ENCODE peak calls at places on chromosomes 2 and 18, in seven cellular contexts. One of them, this sample, is unnamed.

GRCh38 chr2:155223781-155224406 is 525.4 kb downstream of the KCNJ3 start:
- DNase-seq in HFF-Myc: no peak
- DNase-seq in IMR-90: no peak
- DNase-seq in brain microvascular endothelial cell: no peak
- DNase-seq in colonic mucosa: no peak
- DNase-seq in CD8-positive, alpha-beta T cell: no peak
- DNase-seq in uterus: no peak
- DNase-seq in this sample: no peak

GRCh38 chr2:192499476-192499875 is 304.7 kb upstream of the TMEFF2 start:
- DNase-seq in HFF-Myc: no peak
- DNase-seq in colonic mucosa: no peak
- DNase-seq in brain microvascular endothelial cell: no peak
- DNase-seq in CD8-positive, alpha-beta T cell: no peak
- DNase-seq in IMR-90: no peak
- DNase-seq in uterus: no peak
- DNase-seq in this sample: no peak

GRCh38 chr2:43798300-43798699 is 24.5 kb downstream of the DYNC2LI1 start:
- DNase-seq in colonic mucosa: no peak
- DNase-seq in IMR-90: no peak
- DNase-seq in CD8-positive, alpha-beta T cell: no peak
- DNase-seq in uterus: no peak
- DNase-seq in HFF-Myc: no peak
- DNase-seq in brain microvascular endothelial cell: no peak
- DNase-seq in this sample: no peak

GRCh38 chr2:209960676-209961630 is 41.5 kb upstream of the RPE start:
- DNase-seq in IMR-90: peak; percentile 37
- DNase-seq in colonic mucosa: peak; percentile 43
- DNase-seq in brain microvascular endothelial cell: peak; percentile 56
- DNase-seq in HFF-Myc: peak; percentile 20
- DNase-seq in uterus: no peak
- DNase-seq in CD8-positive, alpha-beta T cell: no peak
- DNase-seq in this sample: no peak

GRCh38 chr2:176147790-176148496 is 3.4 kb upstream of the HOXD4 start:
- DNase-seq in colonic mucosa: no peak
- DNase-seq in HFF-Myc: no peak
- DNase-seq in IMR-90: no peak
- DNase-seq in CD8-positive, alpha-beta T cell: no peak
- DNase-seq in brain microvascular endothelial cell: no peak
- DNase-seq in uterus: peak; percentile 27
- DNase-seq in this sample: no peak

GRCh38 chr2:204538179-204539009 is 6.9 kb upstream of the PARD3B start:
- DNase-seq in IMR-90: peak; percentile 96
- DNase-seq in brain microvascular endothelial cell: peak; percentile 41
- DNase-seq in colonic mucosa: no peak
- DNase-seq in CD8-positive, alpha-beta T cell: no peak
- DNase-seq in uterus: no peak
- DNase-seq in HFF-Myc: no peak
- DNase-seq in this sample: no peak

GRCh38 chr2:68230246-68231060 is 21.9 kb downstream of the PPP3R1 start:
- DNase-seq in brain microvascular endothelial cell: peak; percentile 46
- DNase-seq in uterus: no peak
- DNase-seq in colonic mucosa: no peak
- DNase-seq in HFF-Myc: no peak
- DNase-seq in IMR-90: peak; percentile 47
- DNase-seq in CD8-positive, alpha-beta T cell: no peak
- DNase-seq in this sample: no peak

GRCh38 chr18:22493940-22494339 is 76.2 kb upstream of the CTAGE1 start:
- DNase-seq in CD8-positive, alpha-beta T cell: no peak
- DNase-seq in uterus: no peak
- DNase-seq in brain microvascular endothelial cell: no peak
- DNase-seq in colonic mucosa: no peak
- DNase-seq in IMR-90: peak; percentile 52
- DNase-seq in HFF-Myc: no peak
- DNase-seq in this sample: no peak

GRCh38 chr2:46407852-46408455 is 71.4 kb upstream of the TMEM247 start:
- DNase-seq in HFF-Myc: no peak
- DNase-seq in IMR-90: no peak
- DNase-seq in colonic mucosa: no peak
- DNase-seq in brain microvascular endothelial cell: no peak
- DNase-seq in uterus: no peak
- DNase-seq in CD8-positive, alpha-beta T cell: no peak
- DNase-seq in this sample: no peak

GRCh38 chr2:228927028-228928010 is 343.8 kb downstream of the PID1 start:
- DNase-seq in uterus: no peak
- DNase-seq in CD8-positive, alpha-beta T cell: no peak
- DNase-seq in HFF-Myc: peak; percentile 93
- DNase-seq in IMR-90: no peak
- DNase-seq in brain microvascular endothelial cell: no peak
- DNase-seq in colonic mucosa: no peak
- DNase-seq in this sample: no peak

GRCh38 chr18:61612517-61612916 is 279.3 kb downstream of the CDH20 start:
- DNase-seq in uterus: no peak
- DNase-seq in brain microvascular endothelial cell: no peak
- DNase-seq in HFF-Myc: no peak
- DNase-seq in IMR-90: no peak
- DNase-seq in CD8-positive, alpha-beta T cell: no peak
- DNase-seq in colonic mucosa: no peak
- DNase-seq in this sample: no peak

GRCh38 chr2:99153921-99154604 is 679 bp downstream of the TSGA10 start:
- DNase-seq in brain microvascular endothelial cell: no peak
- DNase-seq in uterus: no peak
- DNase-seq in colonic mucosa: no peak
- DNase-seq in HFF-Myc: no peak
- DNase-seq in CD8-positive, alpha-beta T cell: no peak
- DNase-seq in IMR-90: peak; percentile 10
- DNase-seq in this sample: no peak

GRCh38 chr18:21109936-21110666 is 1.5 kb downstream of the ROCK1 start:
- DNase-seq in colonic mucosa: no peak
- DNase-seq in brain microvascular endothelial cell: no peak
- DNase-seq in IMR-90: peak; percentile 30
- DNase-seq in HFF-Myc: no peak
- DNase-seq in CD8-positive, alpha-beta T cell: no peak
- DNase-seq in uterus: no peak
- DNase-seq in this sample: no peak

GRCh38 chr18:35458271-35458670 is 39.5 kb downstream of the INO80C start:
- DNase-seq in uterus: no peak
- DNase-seq in brain microvascular endothelial cell: no peak
- DNase-seq in IMR-90: no peak
- DNase-seq in HFF-Myc: no peak
- DNase-seq in colonic mucosa: no peak
- DNase-seq in CD8-positive, alpha-beta T cell: no peak
- DNase-seq in this sample: no peak

GRCh38 chr18:37900281-37900680 is 334.7 kb upstream of the CELF4 start:
- DNase-seq in CD8-positive, alpha-beta T cell: no peak
- DNase-seq in colonic mucosa: no peak
- DNase-seq in uterus: no peak
- DNase-seq in brain microvascular endothelial cell: no peak
- DNase-seq in IMR-90: no peak
- DNase-seq in HFF-Myc: no peak
- DNase-seq in this sample: no peak

GRCh38 chr2:86790828-86791561 is at the start of gene CD8A:
- DNase-seq in IMR-90: peak; percentile 11
- DNase-seq in uterus: no peak
- DNase-seq in brain microvascular endothelial cell: peak; percentile 10
- DNase-seq in colonic mucosa: no peak
- DNase-seq in CD8-positive, alpha-beta T cell: peak; percentile 85
- DNase-seq in HFF-Myc: no peak
- DNase-seq in this sample: no peak

GRCh38 chr18:54750350-54750749 is 77.9 kb upstream of the RAB27B start:
- DNase-seq in brain microvascular endothelial cell: no peak
- DNase-seq in uterus: no peak
- DNase-seq in HFF-Myc: no peak
- DNase-seq in IMR-90: no peak
- DNase-seq in colonic mucosa: no peak
- DNase-seq in CD8-positive, alpha-beta T cell: no peak
- DNase-seq in this sample: no peak

GRCh38 chr2:97748397-97748796 is 35.0 kb downstream of the ZAP70 start:
- DNase-seq in colonic mucosa: no peak
- DNase-seq in uterus: no peak
- DNase-seq in brain microvascular endothelial cell: no peak
- DNase-seq in HFF-Myc: no peak
- DNase-seq in IMR-90: no peak
- DNase-seq in CD8-positive, alpha-beta T cell: peak; percentile 82
- DNase-seq in this sample: no peak
- TF ChIP-seq CTCF in colonic mucosa: no peak
- TF ChIP-seq CTCF in uterus: no peak
- TF ChIP-seq CTCF in brain microvascular endothelial cell: peak; percentile 54
- TF ChIP-seq CTCF in HFF-Myc: peak; percentile 39
- TF ChIP-seq CTCF in IMR-90: no peak
- TF ChIP-seq CTCF in CD8-positive, alpha-beta T cell: peak; percentile 63
- TF ChIP-seq CTCF in this sample: peak; percentile 20

DNA sequence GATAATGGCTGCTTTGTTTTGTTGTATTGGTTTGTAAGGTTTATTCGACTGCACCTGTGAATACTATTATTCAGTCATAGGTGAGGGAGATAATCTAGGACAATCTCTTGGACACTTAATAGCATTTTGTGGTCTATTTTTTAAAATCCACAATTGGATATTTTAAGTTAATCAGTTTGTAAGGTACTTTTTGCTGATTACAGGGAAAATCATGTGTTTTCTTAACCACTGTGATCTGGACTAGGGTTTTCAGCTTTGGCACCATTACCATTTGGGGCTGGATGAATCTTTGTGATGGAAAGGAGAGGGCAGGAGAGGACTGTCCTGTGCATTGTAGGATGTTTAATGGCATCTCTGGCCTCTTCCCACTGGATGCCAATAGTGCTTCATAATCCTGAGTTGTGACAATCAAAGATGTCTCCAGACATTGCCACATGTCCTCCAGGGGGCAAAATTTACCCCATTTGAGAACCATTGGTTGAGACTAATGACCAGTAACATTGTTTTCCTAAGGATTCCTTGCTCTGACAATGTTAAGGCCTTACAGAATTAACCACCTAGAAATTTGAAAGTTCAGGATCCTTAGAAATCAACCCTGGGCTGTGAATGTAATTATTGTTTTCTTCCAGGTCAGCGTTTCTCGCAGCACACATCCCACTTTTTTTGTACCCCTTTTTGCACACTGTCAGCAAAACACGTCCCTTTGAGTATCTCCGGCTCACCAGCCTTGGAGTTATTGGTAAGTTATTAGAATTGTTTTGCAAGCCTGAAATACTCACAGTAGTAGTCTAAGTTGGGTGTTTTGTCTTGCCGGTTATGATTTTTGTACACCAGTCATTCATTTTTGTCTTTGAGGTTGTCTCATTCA is 15.6 kb downstream of the CNOT9 start:
- DNase-seq in CD8-positive, alpha-beta T cell: no peak
- DNase-seq in brain microvascular endothelial cell: no peak
- DNase-seq in uterus: no peak
- DNase-seq in HFF-Myc: no peak
- DNase-seq in colonic mucosa: no peak
- DNase-seq in IMR-90: no peak
- DNase-seq in this sample: no peak
- TF ChIP-seq CTCF in CD8-positive, alpha-beta T cell: no peak
- TF ChIP-seq CTCF in brain microvascular endothelial cell: peak; percentile 8
- TF ChIP-seq CTCF in uterus: no peak
- TF ChIP-seq CTCF in HFF-Myc: peak; percentile 4
- TF ChIP-seq CTCF in colonic mucosa: no peak
- TF ChIP-seq CTCF in IMR-90: no peak
- TF ChIP-seq CTCF in this sample: peak; percentile 37

DNA sequence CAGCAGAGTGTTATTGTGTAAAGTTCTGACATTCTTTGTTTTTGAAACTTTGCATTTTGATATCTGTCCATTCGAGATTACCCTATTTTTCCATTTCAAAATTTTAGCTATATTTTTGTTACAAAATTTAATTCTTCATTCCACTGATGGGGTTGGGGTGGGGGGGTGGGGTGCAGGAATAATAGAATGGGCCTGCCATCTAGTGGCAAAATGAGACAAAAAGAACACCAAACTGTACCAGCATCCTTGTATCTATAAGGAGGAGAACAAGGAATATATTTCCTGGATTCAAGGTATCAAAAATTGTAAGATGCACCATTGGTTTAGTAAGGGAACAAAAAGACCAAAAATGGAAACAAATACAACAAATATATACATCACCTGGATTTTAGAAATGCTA is 27.9 kb upstream of the TTR start:
- DNase-seq in CD8-positive, alpha-beta T cell: no peak
- DNase-seq in uterus: no peak
- DNase-seq in HFF-Myc: no peak
- DNase-seq in IMR-90: no peak
- DNase-seq in colonic mucosa: no peak
- DNase-seq in brain microvascular endothelial cell: no peak
- DNase-seq in this sample: no peak
- TF ChIP-seq CTCF in CD8-positive, alpha-beta T cell: no peak
- TF ChIP-seq CTCF in uterus: no peak
- TF ChIP-seq CTCF in HFF-Myc: no peak
- TF ChIP-seq CTCF in IMR-90: no peak
- TF ChIP-seq CTCF in colonic mucosa: no peak
- TF ChIP-seq CTCF in brain microvascular endothelial cell: no peak
- TF ChIP-seq CTCF in this sample: peak; percentile 52

GRCh38 chr2:15860760-15861159 is 79.6 kb upstream of the MYCN start:
- DNase-seq in brain microvascular endothelial cell: no peak
- DNase-seq in IMR-90: no peak
- DNase-seq in colonic mucosa: no peak
- DNase-seq in HFF-Myc: no peak
- DNase-seq in CD8-positive, alpha-beta T cell: no peak
- DNase-seq in uterus: no peak
- DNase-seq in this sample: no peak
- TF ChIP-seq CTCF in brain microvascular endothelial cell: no peak
- TF ChIP-seq CTCF in IMR-90: no peak
- TF ChIP-seq CTCF in colonic mucosa: no peak
- TF ChIP-seq CTCF in HFF-Myc: no peak
- TF ChIP-seq CTCF in CD8-positive, alpha-beta T cell: no peak
- TF ChIP-seq CTCF in uterus: no peak
- TF ChIP-seq CTCF in this sample: no peak

This sample was measured in osteocyte.